ENCODE peak calls at places on chromosomes 3 and 15, in seven cellular contexts. J, F, H, N, K, S and Y are unnamed samples.

GRCh38 chr3:72728958-72729467 is 119.2 kb downstream of the SHQ1 start:
- DNase-seq in J (peak; percentile 62), F (no peak), H (no peak), N (no peak), K (no peak), S (no peak), Y (no peak)

GRCh38 chr3:50607271-50608091 is 4.1 kb downstream of the CISH start:
- DNase-seq in J (no peak), F (no peak), H (no peak), N (no peak), K (no peak), S (no peak), Y (no peak)

GRCh38 chr15:99424131-99424571 is 141.6 kb upstream of the MEF2A start:
- DNase-seq in J (no peak), F (peak; percentile 49), H (no peak), N (no peak), K (no peak), S (no peak), Y (no peak)

GRCh38 chr3:135766113-135766512 is 199.4 kb upstream of the PPP2R3A start:
- DNase-seq in J (peak; percentile 2), F (no peak), H (no peak), N (no peak), K (no peak), S (no peak), Y (no peak)

GRCh38 chr15:37099321-37100108 is 834 bp downstream of the MEIS2 start:
- DNase-seq in J (peak; percentile 65), F (no peak), H (no peak), N (no peak), K (no peak), S (peak; percentile 52), Y (no peak)

GRCh38 chr15:41783272-41783660 is 9.0 kb downstream of the MAPKBP1 start:
- DNase-seq in J (no peak), F (no peak), H (no peak), N (no peak), K (no peak), S (no peak), Y (no peak)

GRCh38 chr3:107881517-107881916 is 209.3 kb downstream of the CD47 start:
- DNase-seq in J (no peak), F (no peak), H (no peak), N (no peak), K (no peak), S (no peak), Y (no peak)

GRCh38 chr15:90871097-90871715 is 2.8 kb downstream of the FURIN start:
- DNase-seq in J (no peak), F (no peak), H (no peak), N (peak; percentile 35), K (no peak), S (peak; percentile 76), Y (no peak)

GRCh38 chr3:36166477-36166876 is 213.8 kb upstream of the STAC start:
- DNase-seq in J (peak; percentile 97), F (no peak), H (peak; percentile 35), N (peak; percentile 73), K (peak; percentile 8), S (peak; percentile 10), Y (peak; percentile 85)

GRCh38 chr15:89888214-89888804 is 5.5 kb downstream of the AP3S2 start:
- DNase-seq in J (peak; percentile 46), F (no peak), H (peak; percentile 59), N (peak; percentile 93), K (peak; percentile 71), S (peak; percentile 9), Y (no peak)

GRCh38 chr15:70125605-70126004 is 27.9 kb upstream of the TLE3 start:
- DNase-seq in J (no peak), F (no peak), H (no peak), N (no peak), K (no peak), S (no peak), Y (no peak)

GRCh38 chr3:116707531-116707930 is 2.0 kb upstream of the TUSC7 start:
- DNase-seq in J (no peak), F (no peak), H (no peak), N (no peak), K (no peak), S (no peak), Y (no peak)

GRCh38 chr3:53144446-53144845 is 14.2 kb upstream of the RFT1 start:
- DNase-seq in J (no peak), F (no peak), H (no peak), N (no peak), K (no peak), S (no peak), Y (no peak)

GRCh38 chr3:27730774-27731659 is 8.9 kb upstream of the EOMES start:
- DNase-seq in J (no peak), F (no peak), H (no peak), N (no peak), K (no peak), S (no peak), Y (no peak)

GRCh38 chr15:96322401-96323249 is 7.9 kb upstream of the NR2F2 start:
- DNase-seq in J (peak; percentile 45), F (peak; percentile 74), H (no peak), N (no peak), K (no peak), S (no peak), Y (no peak)

GRCh38 chr15:96324900-96325299 is 5.6 kb upstream of the NR2F2 start:
- DNase-seq in J (peak; percentile 21), F (no peak), H (no peak), N (no peak), K (no peak), S (no peak), Y (no peak)

GRCh38 chr15:96321422-96322391 is 8.8 kb upstream of the NR2F2 start:
- DNase-seq in J (peak; percentile 70), F (peak; percentile 74), H (no peak), N (no peak), K (no peak), S (no peak), Y (no peak)

GRCh38 chr15:96324192-96324895 is 6.2 kb upstream of the NR2F2 start:
- DNase-seq in J (peak; percentile 51), F (peak; percentile 81), H (no peak), N (no peak), K (no peak), S (no peak), Y (no peak)

DNA sequence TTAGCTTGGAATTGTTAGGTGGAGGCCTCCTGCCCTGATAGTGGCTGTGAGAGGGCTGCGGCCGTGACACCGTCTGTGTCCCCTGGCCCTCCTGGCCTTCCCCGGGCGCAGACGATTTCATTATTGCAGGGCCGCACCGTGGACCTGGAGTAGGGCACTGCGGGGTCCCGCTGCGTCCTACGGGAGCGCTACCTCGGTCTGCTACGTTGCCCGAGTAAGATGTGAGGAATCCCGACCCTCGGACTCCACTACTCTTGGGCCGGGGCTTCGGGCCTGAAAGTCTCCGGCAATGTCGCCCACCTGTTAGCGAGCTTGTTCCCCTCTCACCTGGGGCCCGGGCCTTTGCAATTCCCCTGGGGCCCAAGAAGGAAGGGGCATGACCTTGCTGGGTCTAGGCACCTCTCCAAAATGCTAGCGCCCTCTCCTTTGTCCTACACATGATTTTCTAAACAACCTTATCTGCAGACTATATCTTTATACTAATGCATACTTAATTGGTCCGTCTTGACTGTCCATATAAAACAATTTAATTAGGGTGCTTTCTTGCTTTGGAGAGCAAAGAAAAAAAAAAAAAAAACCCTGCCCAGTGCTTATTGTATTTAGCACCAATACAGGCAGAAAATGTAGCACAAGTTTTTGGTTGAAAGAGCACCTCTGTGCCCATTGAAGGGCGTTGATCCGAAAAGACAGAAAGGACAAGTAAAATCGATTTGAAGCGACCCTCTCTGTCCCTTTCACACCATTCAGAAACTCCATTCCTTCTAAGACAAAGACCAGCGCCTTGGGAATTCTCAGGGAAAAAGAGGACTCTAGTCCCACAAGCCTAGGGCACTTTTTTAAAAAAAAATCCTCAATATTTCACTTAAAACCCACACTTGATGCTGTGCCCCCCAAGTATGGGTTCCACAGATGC is 7.0 kb upstream of the NR2F2 start:
- DNase-seq in J (peak; percentile 15), F (no peak), H (no peak), N (no peak), K (no peak), S (no peak), Y (no peak)
- H3K4me3 ChIP-seq in J (peak overlapping the region; percentile 15), F (peak overlapping the region; percentile 92), H (peak overlapping the region; percentile 89), N (no peak overlapping the region), K (no peak overlapping the region), S (no peak overlapping the region), Y (peak overlapping the region; percentile 6)

GRCh38 chr3:169666501-169667379 is 3.2 kb upstream of the MECOM start:
- DNase-seq in J (no peak), F (no peak), H (no peak), N (no peak), K (no peak), S (no peak), Y (no peak)
- H3K4me3 ChIP-seq in J (no peak overlapping the region), F (no peak overlapping the region), H (no peak overlapping the region), N (no peak overlapping the region), K (no peak overlapping the region), S (no peak overlapping the region), Y (peak overlapping the region; percentile 31)

GRCh38 chr3:13550791-13551360 is 2.0 kb downstream of the FBLN2 start:
- DNase-seq in J (no peak), F (no peak), H (no peak), N (no peak), K (no peak), S (no peak), Y (no peak)
- H3K4me3 ChIP-seq in J (no peak overlapping the region), F (peak overlapping the region; percentile 56), H (no peak overlapping the region), N (peak overlapping the region; percentile 64), K (peak overlapping the region; percentile 36), S (no peak overlapping the region), Y (no peak overlapping the region)

GRCh38 chr3:63278171-63278999 is at the start of gene SYNPR:
- DNase-seq in J (no peak), F (no peak), H (no peak), N (no peak), K (no peak), S (no peak), Y (no peak)

GRCh38 chr3:63274359-63274758 is 3.7 kb upstream of the SYNPR start:
- DNase-seq in J (no peak), F (no peak), H (no peak), N (no peak), K (no peak), S (no peak), Y (no peak)

GRCh38 chr3:63279000-63279366 is 875 bp downstream of the SYNPR start:
- DNase-seq in J (no peak), F (no peak), H (no peak), N (no peak), K (no peak), S (no peak), Y (no peak)

GRCh38 chr3:63279442-63279841 is 1.3 kb downstream of the SYNPR start:
- DNase-seq in J (no peak), F (no peak), H (no peak), N (no peak), K (no peak), S (no peak), Y (no peak)
- H3K4me3 ChIP-seq in J (no peak overlapping the region), F (no peak overlapping the region), H (no peak overlapping the region), N (no peak overlapping the region), K (no peak overlapping the region), S (no peak overlapping the region), Y (no peak overlapping the region)

GRCh38 chr3:51786247-51786646 is 7.2 kb upstream of the IQCF6 start:
- DNase-seq in J (no peak), F (no peak), H (no peak), N (no peak), K (no peak), S (no peak), Y (no peak)
- H3K4me3 ChIP-seq in J (no peak overlapping the region), F (no peak overlapping the region), H (no peak overlapping the region), N (no peak overlapping the region), K (no peak overlapping the region), S (no peak overlapping the region), Y (no peak overlapping the region)

GRCh38 chr3:172476339-172476738 is 28.1 kb upstream of the GHSR start:
- DNase-seq in J (no peak), F (no peak), H (no peak), N (no peak), K (no peak), S (no peak), Y (no peak)
- H3K4me3 ChIP-seq in J (no peak overlapping the region), F (peak overlapping the region; percentile 46), H (no peak overlapping the region), N (no peak overlapping the region), K (no peak overlapping the region), S (no peak overlapping the region), Y (no peak overlapping the region)